ENCODE peak calls at places on chromosomes 12 and 14, in five cellular contexts. X is NCI-H1417, Q is pons, A is WERI-Rb-1, Y is nucleus accumbens. H is an unnamed sample.
A peak's percentile ranks its signal among the peaks of the same experiment; 100 is the strongest.

GRCh38 chr12:121026274-121027045 is 10.2 kb upstream of the C12orf43 start:
- DNase-seq in Y (no peak), Q (no peak), X (no peak), A (no peak), H (peak; percentile 18)

GRCh38 chr12:116916122-116916521 is 5.4 kb downstream of the FBXW8 start:
- DNase-seq in A (no peak), Q (no peak), X (no peak), Y (no peak), H (no peak)

GRCh38 chr14:63039800-63040380 is 5.4 kb downstream of the KCNH5 start:
- DNase-seq in X (peak; percentile 46), A (no peak), Y (no peak), Q (no peak), H (peak; percentile 48)

GRCh38 chr14:100012478-100012925 is 52.7 kb upstream of the EVL start:
- DNase-seq in Q (no peak), A (no peak), Y (no peak), X (no peak), H (no peak)

GRCh38 chr14:91570021-91570420 is 59.9 kb upstream of the PPP4R3A start:
- DNase-seq in A (peak; percentile 60), Y (no peak), Q (no peak), X (no peak), H (no peak)

GRCh38 chr14:38992067-38992835 is 110.8 kb downstream of the SEC23A start:
- DNase-seq in A (no peak), X (no peak), Q (no peak), Y (no peak), H (no peak)

GRCh38 chr14:90741682-90741946 is 74.6 kb downstream of the TTC7B start:
- DNase-seq in Q (no peak), X (no peak), Y (no peak), A (no peak), H (no peak)

GRCh38 chr12:116213885-116214527 is 63.5 kb downstream of the MED13L start:
- DNase-seq in A (no peak), Y (no peak), X (no peak), Q (no peak), H (no peak)

GRCh38 chr12:100900808-100901207 is 106.2 kb downstream of the ANO4 start:
- DNase-seq in A (no peak), X (no peak), Q (no peak), Y (no peak), H (no peak)

GRCh38 chr12:49535921-49536525 is 2.8 kb upstream of the KCNH3 start:
- DNase-seq in X (no peak), Y (no peak), A (no peak), Q (no peak), H (no peak)

GRCh38 chr12:1881301-1881700 is 37.2 kb downstream of the CACNA2D4 start:
- DNase-seq in Q (no peak), Y (no peak), X (no peak), A (no peak), H (no peak)

GRCh38 chr12:57475271-57476161 is 4.2 kb downstream of the ARHGAP9 start:
- DNase-seq in Q (no peak), A (no peak), X (peak; percentile 68), Y (no peak), H (peak; percentile 38)

GRCh38 chr12:109310247-109311125 is 1.4 kb upstream of the FOXN4 start:
- DNase-seq in X (peak; percentile 75), Y (no peak), Q (no peak), A (peak; percentile 58), H (peak; percentile 98)

GRCh38 chr12:93322784-93323183 is 54.9 kb upstream of the NUDT4 start:
- DNase-seq in X (no peak), Y (no peak), A (no peak), Q (no peak), H (no peak)

GRCh38 chr12:143964-144649 is 69.8 kb downstream of the SLC6A12 start:
- DNase-seq in X (peak; percentile 31), Y (no peak), A (no peak), Q (peak; percentile 8), H (peak; percentile 74)

GRCh38 chr12:116726749-116727148 is 11.1 kb downstream of the SPRING1 start:
- DNase-seq in A (no peak), Y (no peak), X (no peak), Q (no peak), H (no peak)

GRCh38 chr12:114396153-114396868 is 9.6 kb downstream of the TBX5 start:
- DNase-seq in Q (no peak), A (no peak), Y (no peak), X (no peak), H (no peak)

GRCh38 chr14:104223810-104224515 is 85.6 kb downstream of the KIF26A start:
- DNase-seq in Y (no peak), X (no peak), Q (no peak), A (peak; percentile 88), H (no peak)

GRCh38 chr14:57897148-57897547 is 31.3 kb upstream of the SLC35F4 start:
- DNase-seq in X (no peak), Y (no peak), Q (no peak), A (no peak), H (no peak)

GRCh38 chr14:31096255-31096654 is 70.1 kb upstream of the STRN3 start:
- DNase-seq in A (no peak), Y (no peak), X (no peak), Q (no peak), H (no peak)